ENCODE peak calls at places on chromosomes 12 and 14, in ten cellular contexts. E, P, X, T, G, R, U, F, W and S are unnamed samples.

GRCh38 chr14:103332143-103332919 is 1.7 kb upstream of the EIF5 start:
- DNase-seq in E (no peak), P (no peak), X (no peak), T (peak; percentile 53), G (no peak), R (no peak), U (no peak), F (no peak), W (no peak), S (no peak)

GRCh38 chr12:50222275-50222783 is 55.2 kb upstream of the CERS5 start:
- DNase-seq in E (peak; percentile 66), P (peak; percentile 89), X (peak; percentile 92), T (peak; percentile 94), G (no peak), R (peak; percentile 91), U (peak; percentile 83), F (peak; percentile 48), W (no peak), S (peak; percentile 94)

GRCh38 chr14:105880616-105881015 is 354.2 kb downstream of the TMEM121 start:
- DNase-seq in E (no peak), P (no peak), X (no peak), T (no peak), G (no peak), R (no peak), U (no peak), F (no peak), W (no peak), S (no peak)

GRCh38 chr12:132190012-132190755 is 45.9 kb downstream of the NOC4L start:
- DNase-seq in E (no peak), P (no peak), X (peak; percentile 56), T (no peak), G (no peak), R (no peak), U (no peak), F (no peak), W (no peak), S (no peak)

GRCh38 chr14:35336171-35337073 is 44.2 kb downstream of the PSMA6 start:
- DNase-seq in E (no peak), P (peak; percentile 59), X (no peak), T (peak; percentile 81), G (no peak), R (peak; percentile 98), U (no peak), F (no peak), W (no peak), S (peak; percentile 92)

GRCh38 chr14:104147346-104148125 is 9.1 kb downstream of the KIF26A start:
- DNase-seq in E (no peak), P (no peak), X (no peak), T (no peak), G (no peak), R (no peak), U (no peak), F (no peak), W (no peak), S (no peak)

GRCh38 chr14:102769049-102769327 is 8.3 kb upstream of the TRAF3 start:
- DNase-seq in E (no peak), P (no peak), X (no peak), T (no peak), G (no peak), R (no peak), U (no peak), F (no peak), W (no peak), S (no peak)

GRCh38 chr12:32516230-32516629 is 116.9 kb downstream of the FGD4 start:
- DNase-seq in E (no peak), P (no peak), X (no peak), T (no peak), G (no peak), R (no peak), U (no peak), F (no peak), W (no peak), S (peak; percentile 42)

GRCh38 chr14:92759300-92759678 is 10.9 kb upstream of the LGMN start:
- DNase-seq in E (no peak), P (no peak), X (peak; percentile 43), T (peak; percentile 73), G (no peak), R (peak; percentile 44), U (no peak), F (no peak), W (no peak), S (peak; percentile 9)

GRCh38 chr12:124228050-124228711 is 66.7 kb upstream of the RFLNA start:
- DNase-seq in E (no peak), P (no peak), X (no peak), T (no peak), G (no peak), R (peak; percentile 17), U (no peak), F (no peak), W (no peak), S (no peak)

GRCh38 chr12:130439250-130439649 is 101.6 kb downstream of the PIWIL1 start:
- DNase-seq in E (no peak), P (no peak), X (no peak), T (no peak), G (no peak), R (no peak), U (no peak), F (no peak), W (no peak), S (no peak)

GRCh38 chr14:52948836-52949235 is 2.0 kb downstream of the FERMT2 start:
- DNase-seq in E (no peak), P (no peak), X (no peak), T (no peak), G (no peak), R (no peak), U (no peak), F (no peak), W (no peak), S (no peak)

GRCh38 chr12:39966251-39966650 is 139.6 kb downstream of the SLC2A13 start:
- DNase-seq in E (no peak), P (no peak), X (no peak), T (peak; percentile 5), G (no peak), R (no peak), U (no peak), F (no peak), W (no peak), S (no peak)

GRCh38 chr12:80412343-80412953 is 31.6 kb upstream of the PTPRQ start:
- DNase-seq in E (peak; percentile 54), P (peak; percentile 30), X (peak; percentile 80), T (peak; percentile 70), G (no peak), R (peak; percentile 76), U (peak; percentile 73), F (peak; percentile 48), W (no peak), S (peak; percentile 58)

GRCh38 chr12:121578230-121579189 is 2.3 kb downstream of the KDM2B start:
- DNase-seq in E (no peak), P (no peak), X (peak; percentile 50), T (peak; percentile 81), G (no peak), R (no peak), U (peak; percentile 58), F (no peak), W (peak; percentile 15), S (peak; percentile 63)

GRCh38 chr14:34649344-34649743 is 19.4 kb upstream of the SNX6 start:
- DNase-seq in E (no peak), P (peak; percentile 81), X (peak; percentile 86), T (no peak), G (no peak), R (peak; percentile 95), U (no peak), F (no peak), W (no peak), S (no peak)

GRCh38 chr12:117009759-117010158 is 89.5 kb downstream of the TESC start:
- DNase-seq in E (no peak), P (no peak), X (no peak), T (no peak), G (no peak), R (no peak), U (no peak), F (no peak), W (no peak), S (peak; percentile 36)

GRCh38 chr12:24902521-24903304 is 46.2 kb downstream of the BCAT1 start:
- DNase-seq in E (no peak), P (no peak), X (peak; percentile 67), T (peak; percentile 61), G (no peak), R (peak; percentile 30), U (no peak), F (no peak), W (no peak), S (peak; percentile 75)

GRCh38 chr12:62911288-62911687 is 23.7 kb downstream of the PPM1H start:
- DNase-seq in E (no peak), P (no peak), X (no peak), T (no peak), G (no peak), R (no peak), U (no peak), F (no peak), W (no peak), S (no peak)

GRCh38 chr14:52006361-52006760 is 17.0 kb downstream of the RTRAF start:
- DNase-seq in E (no peak), P (no peak), X (no peak), T (no peak), G (no peak), R (no peak), U (no peak), F (no peak), W (no peak), S (no peak)

GRCh38 chr12:53564276-53564675 is 57.0 kb upstream of the NPFF start:
- DNase-seq in E (no peak), P (no peak), X (no peak), T (no peak), G (no peak), R (no peak), U (no peak), F (no peak), W (no peak), S (no peak)

GRCh38 chr12:117013726-117014125 is 85.5 kb downstream of the TESC start:
- DNase-seq in E (no peak), P (no peak), X (peak; percentile 52), T (no peak), G (no peak), R (peak; percentile 41), U (no peak), F (no peak), W (no peak), S (no peak)

GRCh38 chr14:37083599-37083998 is 88.8 kb downstream of the SLC25A21 start:
- DNase-seq in E (no peak), P (no peak), X (no peak), T (no peak), G (no peak), R (no peak), U (no peak), F (no peak), W (no peak), S (no peak)

GRCh38 chr12:124762384-124762783 is 101.3 kb downstream of the SCARB1 start:
- DNase-seq in E (no peak), P (no peak), X (no peak), T (no peak), G (no peak), R (no peak), U (no peak), F (no peak), W (no peak), S (no peak)

GRCh38 chr14:64683264-64683663 is 21.0 kb upstream of the PLEKHG3 start:
- DNase-seq in E (peak; percentile 93), P (no peak), X (no peak), T (peak; percentile 84), G (no peak), R (no peak), U (no peak), F (no peak), W (no peak), S (no peak)

GRCh38 chr12:120720234-120720968 is 5.2 kb upstream of the ACADS start:
- DNase-seq in E (peak; percentile 53), P (peak; percentile 20), X (peak; percentile 93), T (no peak), G (no peak), R (peak; percentile 81), U (peak; percentile 17), F (no peak), W (no peak), S (no peak)